ENCODE peak calls at places on chromosomes 5 and 9, in seven cellular contexts. U is dorsolateral prefrontal cortex; M is effector memory CD4-positive, alpha-beta T cell; K is SJSA1; E is hepatocyte; B is H7; R is GM23248. S is an unnamed sample. For H3K27me3, the result is how much of the 10 kb centered on the place peaks cover.

GRCh38 chr5:151659001-151659754 is 27.5 kb downstream of the SPARC start:
- DNase-seq in U (peak), M (peak), K (peak), E (peak), B (peak), R (peak), S (peak)

GRCh38 chr5:87127956-87128687 is 139.6 kb upstream of the RASA1 start:
- DNase-seq in U (no peak), M (no peak), K (no peak), E (no peak), B (no peak), R (peak), S (no peak)

GRCh38 chr5:157670662-157671591 is at the start of gene C5orf52:
- DNase-seq in U (peak), M (no peak), K (peak), E (peak), B (peak), R (peak), S (peak)

GRCh38 chr5:105968961-105969360 is 1701.8 kb downstream of the EFNA5 start:
- DNase-seq in U (no peak), M (no peak), K (no peak), E (no peak), B (no peak), R (peak), S (no peak)

GRCh38 chr9:7266911-7267555 is 509.3 kb downstream of the KDM4C start:
- DNase-seq in U (peak), M (no peak), K (no peak), E (peak), B (no peak), R (no peak), S (no peak)

GRCh38 chr5:181120761-181121160 is 10.2 kb downstream of the OR2V1 start:
- DNase-seq in U (no peak), M (no peak), K (no peak), E (no peak), B (no peak), R (peak), S (no peak)

GRCh38 chr5:61649231-61649630 is 317.2 kb downstream of the ZSWIM6 start:
- DNase-seq in U (no peak), M (no peak), K (no peak), E (no peak), B (no peak), R (no peak), S (no peak)

GRCh38 chr5:33855396-33855795 is 36.4 kb downstream of the ADAMTS12 start:
- DNase-seq in U (no peak), M (no peak), K (no peak), E (no peak), B (no peak), R (peak), S (no peak)

GRCh38 chr5:16492398-16493175 is 27.0 kb upstream of the ZNF622 start:
- DNase-seq in U (no peak), M (no peak), K (no peak), E (no peak), B (no peak), R (peak), S (peak)

GRCh38 chr5:57441557-57441956 is 41.1 kb downstream of the ACTBL2 start:
- DNase-seq in U (no peak), M (no peak), K (peak), E (peak), B (no peak), R (peak), S (no peak)

GRCh38 chr9:115262477-115262876 is 144.5 kb upstream of the TNC start:
- DNase-seq in U (peak), M (no peak), K (peak), E (peak), B (no peak), R (peak), S (no peak)

GRCh38 chr9:34581318-34581717 is 8.2 kb downstream of the CNTFR start:
- DNase-seq in U (no peak), M (no peak), K (no peak), E (no peak), B (no peak), R (no peak), S (no peak)

GRCh38 chr9:34579097-34579818 is 10.3 kb downstream of the CNTFR start:
- DNase-seq in U (no peak), M (no peak), K (no peak), E (peak), B (peak), R (no peak), S (no peak)

GRCh38 chr9:34578241-34579096 is 11.1 kb downstream of the CNTFR start:
- DNase-seq in U (peak), M (no peak), K (no peak), E (peak), B (peak), R (peak), S (no peak)

GRCh38 chr9:34579819-34580185 is 9.7 kb downstream of the CNTFR start:
- DNase-seq in U (no peak), M (no peak), K (no peak), E (no peak), B (peak), R (no peak), S (no peak)

DNA sequence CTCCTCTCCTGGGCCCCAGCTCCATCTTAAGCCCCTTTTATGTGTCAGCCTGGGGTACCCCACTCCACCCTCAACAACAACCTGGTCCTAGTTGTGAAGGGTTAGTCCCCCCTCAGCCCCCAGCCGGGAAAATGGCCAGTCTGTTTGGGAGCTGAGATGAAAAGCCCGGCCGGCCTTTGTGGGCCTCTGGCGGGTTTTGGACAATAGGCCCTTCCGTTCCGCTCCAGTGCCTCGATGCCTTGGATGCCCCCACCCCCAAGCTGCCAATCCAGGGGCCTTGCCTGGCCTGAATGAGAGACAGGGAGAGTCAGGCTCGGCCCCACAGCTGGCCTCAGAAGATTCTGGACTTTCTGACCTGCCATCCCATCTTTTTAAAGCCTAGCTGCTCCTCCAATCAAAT is 9.2 kb downstream of the CNTFR start:
- DNase-seq in U (no peak), M (no peak), K (no peak), E (no peak), B (peak), R (no peak), S (no peak)
- H3K27me3 ChIP-seq in U (under half), M (under half), K (under half), E (half or more), B (half or more), R (half or more), S (under half)

GRCh38 chr9:130993303-130994030 is 15.5 kb upstream of the LAMC3 start:
- DNase-seq in U (no peak), M (no peak), K (no peak), E (no peak), B (peak), R (no peak), S (no peak)
- H3K27me3 ChIP-seq in U (under half), M (under half), K (under half), E (under half), B (under half), R (under half), S (under half)

GRCh38 chr9:22088372-22089063 is 79.4 kb upstream of the CDKN2B start:
- DNase-seq in U (no peak), M (no peak), K (no peak), E (peak), B (no peak), R (no peak), S (no peak)

GRCh38 chr9:22079873-22080341 is 70.8 kb upstream of the CDKN2B start:
- DNase-seq in U (no peak), M (no peak), K (no peak), E (no peak), B (no peak), R (peak), S (peak)

GRCh38 chr9:22084336-22085035 is 75.4 kb upstream of the CDKN2B start:
- DNase-seq in U (no peak), M (no peak), K (peak), E (peak), B (no peak), R (peak), S (no peak)
- H3K27me3 ChIP-seq in U (under half), M (under half), K (under half), E (under half), B (under half), R (under half), S (under half)

DNA sequence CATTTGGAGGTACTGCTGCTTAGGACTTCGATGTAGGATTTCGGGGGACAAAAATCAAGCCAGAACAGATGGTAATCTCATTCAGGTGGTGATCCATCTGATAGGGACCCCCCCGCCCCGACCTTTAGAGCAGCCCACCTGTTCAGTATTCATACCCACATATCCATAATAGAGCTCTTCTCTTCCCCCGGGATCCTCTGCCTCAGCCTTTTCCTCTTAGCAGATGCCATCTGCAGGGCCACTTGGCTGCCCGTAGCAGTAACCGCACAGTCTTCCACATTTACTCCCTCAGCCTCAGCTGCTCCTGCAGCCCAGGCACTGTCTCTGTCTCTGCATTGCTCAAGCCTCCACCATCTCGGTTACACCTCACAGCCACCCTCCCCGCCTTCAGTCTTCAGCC is 65.8 kb upstream of the RARS1 start:
- DNase-seq in U (no peak), M (no peak), K (no peak), E (no peak), B (no peak), R (no peak), S (no peak)
- H3K27me3 ChIP-seq in U (under half), M (under half), K (under half), E (under half), B (under half), R (under half), S (under half)

DNA sequence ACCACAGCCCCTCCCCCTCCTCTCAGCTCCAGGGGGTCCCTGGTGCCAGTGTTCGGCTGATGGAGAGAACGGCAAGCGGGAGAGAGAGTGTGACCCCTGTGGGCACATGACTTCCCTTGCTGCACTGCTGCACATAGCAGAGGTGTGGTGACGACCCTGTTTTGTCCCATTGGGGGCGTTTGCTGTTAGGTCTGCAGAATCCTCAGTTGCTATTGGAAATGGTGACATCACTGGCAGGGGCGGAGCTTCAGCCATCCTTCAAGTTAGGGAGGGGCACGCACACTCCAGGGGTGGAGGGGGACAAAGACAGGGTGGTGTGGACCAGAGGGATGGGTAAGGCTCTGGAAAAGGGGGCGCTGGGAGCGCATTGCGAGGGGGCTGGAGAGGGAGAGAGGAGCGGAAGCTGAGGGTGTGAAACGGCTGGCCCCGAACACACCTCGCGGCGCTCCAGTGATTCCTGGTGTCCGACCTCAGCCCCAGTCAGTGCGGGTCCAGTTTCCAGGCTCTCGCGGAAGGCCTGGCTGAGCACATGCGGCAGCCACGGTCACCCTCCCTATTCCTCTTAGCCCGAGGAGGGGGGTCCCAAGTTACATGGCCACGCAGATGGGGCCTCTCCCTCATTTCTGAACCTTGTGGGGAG is 776 bp upstream of the GRIN1 start:
- DNase-seq in U (peak), M (no peak), K (no peak), E (no peak), B (peak), R (no peak), S (no peak)
- H3K27me3 ChIP-seq in U (under half), M (half or more), K (half or more), E (half or more), B (half or more), R (under half), S (under half)

GRCh38 chr9:124052401-124052800 is 40.8 kb downstream of the LHX2 start:
- DNase-seq in U (no peak), M (no peak), K (no peak), E (no peak), B (no peak), R (no peak), S (no peak)
- H3K27me3 ChIP-seq in U (under half), M (under half), K (under half), E (under half), B (under half), R (under half), S (under half)

S was measured in testis.